ENCODE peak calls at places on chromosomes 13 and 19, in four cellular contexts. X, F, J and U are unnamed samples.

GRCh38 chr19:30799854-30800755 is 427.9 kb downstream of the ZNF536 start:
- DNase-seq in X (no peak), F (peak; percentile 75), J (peak; percentile 1), U (no peak)

GRCh38 chr19:41195675-41196497 is 2.9 kb downstream of the CYP2S1 start:
- DNase-seq in X (no peak), F (no peak), J (no peak), U (no peak)

GRCh38 chr13:106449096-106449495 is 86.4 kb downstream of the EFNB2 start:
- DNase-seq in X (no peak), F (no peak), J (no peak), U (no peak)

GRCh38 chr19:582497-583197 is 7.0 kb upstream of the HCN2 start:
- DNase-seq in X (no peak), F (no peak), J (peak; percentile 36), U (no peak)

GRCh38 chr13:36475468-36475867 is 43.2 kb downstream of the CCNA1 start:
- DNase-seq in X (no peak), F (no peak), J (no peak), U (no peak)

GRCh38 chr19:19372656-19373416 is 32.6 kb upstream of the GATAD2A start:
- DNase-seq in X (no peak), F (no peak), J (peak; percentile 45), U (no peak)

GRCh38 chr13:99124695-99125334 is 75.8 kb upstream of the UBAC2 start:
- DNase-seq in X (no peak), F (no peak), J (peak; percentile 78), U (no peak)

GRCh38 chr13:103022328-103022727 is 43.9 kb downstream of the SLC10A2 start:
- DNase-seq in X (no peak), F (no peak), J (no peak), U (no peak)

GRCh38 chr19:57063070-57063469 is 56.7 kb upstream of the USP29 start:
- DNase-seq in X (no peak), F (no peak), J (no peak), U (no peak)

GRCh38 chr19:37986048-37986750 is 79.2 kb downstream of the SIPA1L3 start:
- DNase-seq in X (no peak), F (no peak), J (no peak), U (no peak)

DNA sequence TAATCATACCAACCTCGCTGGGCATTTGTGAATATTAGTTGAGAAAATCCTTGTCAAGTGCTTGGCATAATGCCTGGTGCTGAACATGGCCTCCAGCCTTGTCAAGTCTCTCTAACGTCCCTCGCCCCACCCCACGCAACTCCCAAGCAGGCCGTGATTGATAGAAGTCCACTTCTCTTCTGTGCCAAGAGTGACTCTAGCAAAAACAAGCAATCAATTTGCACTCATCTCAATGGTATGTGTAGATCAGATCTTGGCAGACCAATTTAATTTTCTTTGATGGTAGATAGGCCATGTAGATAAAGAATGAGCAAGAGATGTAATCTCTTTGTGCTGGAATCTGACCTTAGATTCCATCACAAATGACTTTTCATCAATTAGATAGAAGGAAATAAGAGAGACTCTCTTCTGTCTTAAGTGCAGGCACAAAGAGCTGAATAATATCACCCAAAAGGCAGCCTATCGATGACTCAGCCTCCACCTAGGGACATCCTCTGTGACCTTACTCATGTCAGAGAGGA is 31.0 kb upstream of the KATNAL1 start:
- DNase-seq in X (no peak), F (no peak), J (no peak), U (no peak)
- H3K4me1 ChIP-seq in X (peaks cover 3% of the 10 kb centered on the region), F (peaks cover 18% of the 10 kb centered on the region), J (peaks cover 50% of the 10 kb centered on the region), U (peaks cover 8% of the 10 kb centered on the region)

DNA sequence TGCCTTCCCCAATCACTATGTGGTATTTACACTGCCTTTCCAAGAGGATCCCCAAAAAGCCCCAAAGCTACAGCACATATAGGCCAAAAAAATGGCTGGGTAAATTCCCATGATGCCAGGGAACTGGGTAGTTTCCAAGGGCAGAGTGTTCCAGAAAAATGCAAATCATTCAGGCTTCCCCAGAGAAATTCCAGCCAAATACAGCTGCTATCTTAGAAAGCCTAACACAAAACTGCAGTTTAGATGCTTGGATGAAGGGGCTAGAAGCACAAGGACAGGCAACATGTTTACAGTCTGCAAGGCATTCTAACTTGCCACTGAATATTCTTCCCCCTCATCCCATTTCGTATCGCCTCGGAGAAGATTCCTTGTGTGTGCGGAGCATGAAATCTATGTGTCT is 6.2 kb downstream of the FOXO1 start:
- DNase-seq in X (no peak), F (no peak), J (peak; percentile 16), U (no peak)
- H3K4me1 ChIP-seq in X (peaks cover 66% of the 10 kb centered on the region), F (peaks cover 19% of the 10 kb centered on the region), J (peaks cover 69% of the 10 kb centered on the region), U (peaks cover 60% of the 10 kb centered on the region)

GRCh38 chr19:49640113-49640898 is at the start of gene RRAS:
- DNase-seq in X (peak; percentile 98), F (peak; percentile 100), J (peak; percentile 100), U (peak; percentile 91)

GRCh38 chr19:49643466-49643865 is 1.5 kb downstream of the SCAF1 start:
- DNase-seq in X (no peak), F (no peak), J (no peak), U (no peak)

GRCh38 chr19:49639401-49640112 is 386 bp downstream of the RRAS start:
- DNase-seq in X (no peak), F (no peak), J (peak; percentile 33), U (peak; percentile 28)

GRCh38 chr19:49641688-49642487 is at the start of gene SCAF1:
- DNase-seq in X (peak; percentile 98), F (peak; percentile 100), J (peak; percentile 100), U (peak; percentile 99)

GRCh38 chr19:49642488-49643035 is 553 bp downstream of the SCAF1 start:
- DNase-seq in X (no peak), F (no peak), J (no peak), U (no peak)
- H3K4me1 ChIP-seq in X (peaks cover 51% of the 10 kb centered on the region), F (peaks cover 29% of the 10 kb centered on the region), J (peaks cover 32% of the 10 kb centered on the region), U (peaks cover 40% of the 10 kb centered on the region)

GRCh38 chr19:35444735-35445134 is 3.3 kb upstream of the FFAR2 start:
- DNase-seq in X (no peak), F (no peak), J (no peak), U (no peak)

GRCh38 chr19:35439921-35440320 is 8.1 kb upstream of the FFAR2 start:
- DNase-seq in X (no peak), F (no peak), J (no peak), U (no peak)

GRCh38 chr19:35446194-35446593 is 1.9 kb upstream of the FFAR2 start:
- DNase-seq in X (no peak), F (no peak), J (no peak), U (no peak)

GRCh38 chr19:35438527-35438926 is 9.5 kb upstream of the FFAR2 start:
- DNase-seq in X (no peak), F (peak; percentile 33), J (no peak), U (no peak)

DNA sequence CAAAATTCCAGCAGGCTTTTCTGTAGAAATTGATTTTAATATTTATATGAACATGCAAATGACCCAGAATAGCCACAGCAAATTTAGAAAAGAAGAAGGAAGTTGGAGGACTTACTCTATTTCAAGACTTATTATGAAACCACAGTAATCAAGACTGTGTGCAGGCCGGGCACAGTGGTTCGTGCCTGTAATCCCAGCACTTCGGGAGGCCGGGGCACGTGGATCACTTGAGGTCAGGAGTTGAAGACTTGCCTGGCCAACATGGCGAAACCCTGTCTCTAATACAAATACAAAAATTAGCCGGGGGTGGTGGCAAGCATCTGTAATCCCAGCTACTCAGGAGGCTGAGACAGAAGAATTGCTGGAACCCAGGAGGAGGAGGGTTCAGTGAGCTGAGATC is 6.0 kb upstream of the FFAR2 start:
- DNase-seq in X (no peak), F (no peak), J (no peak), U (no peak)
- H3K4me1 ChIP-seq in X (peaks cover 2% of the 10 kb centered on the region), F (peaks cover 2% of the 10 kb centered on the region), J (peaks cover 10% of the 10 kb centered on the region), U (peaks cover 12% of the 10 kb centered on the region)

DNA sequence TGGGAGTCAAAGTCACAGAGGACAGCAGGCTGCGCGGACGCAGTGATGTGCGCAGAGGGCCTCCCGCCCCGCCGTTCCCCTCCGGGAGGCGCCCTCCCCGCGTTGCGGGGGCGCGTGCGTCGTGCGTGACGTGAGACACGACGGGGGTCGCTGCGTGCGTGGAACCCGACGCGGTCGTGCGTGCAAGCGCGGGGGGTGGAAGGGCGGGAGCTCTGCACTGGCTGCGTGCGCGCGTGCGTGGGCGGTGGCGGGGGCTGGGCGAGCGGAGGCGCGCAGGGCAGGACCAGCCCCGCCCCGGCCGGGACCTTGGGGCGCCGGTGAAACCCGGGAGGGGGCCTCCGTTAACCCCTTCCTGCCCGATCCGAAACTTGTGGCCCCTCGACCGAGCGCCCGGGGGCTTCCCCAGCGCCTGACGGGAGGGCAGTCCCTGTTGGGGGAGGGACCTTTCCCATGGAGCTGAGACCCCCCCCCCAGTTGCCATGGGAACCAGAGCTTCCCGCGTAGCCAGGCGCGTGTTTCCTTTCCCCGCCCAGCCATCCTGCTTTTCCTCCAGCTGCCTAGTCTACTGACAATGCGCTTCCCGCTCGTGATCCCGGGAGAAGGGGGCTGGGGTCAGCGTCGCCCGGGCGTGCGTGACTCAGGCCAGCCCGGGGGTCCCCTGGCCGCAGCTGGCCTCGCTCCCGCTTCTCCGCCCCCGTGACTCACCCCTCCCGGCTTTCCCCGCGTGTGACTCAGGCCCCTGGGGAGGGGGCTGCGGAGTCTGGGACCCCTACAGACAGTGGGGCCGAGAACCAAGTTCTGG is 7.3 kb upstream of the HOOK2 start:
- DNase-seq in X (peak; percentile 89), F (peak; percentile 70), J (peak; percentile 89), U (peak; percentile 99)
- H3K4me1 ChIP-seq in X (peaks cover 66% of the 10 kb centered on the region), F (peaks cover 24% of the 10 kb centered on the region), J (peaks cover 59% of the 10 kb centered on the region), U (peaks cover 57% of the 10 kb centered on the region)

DNA sequence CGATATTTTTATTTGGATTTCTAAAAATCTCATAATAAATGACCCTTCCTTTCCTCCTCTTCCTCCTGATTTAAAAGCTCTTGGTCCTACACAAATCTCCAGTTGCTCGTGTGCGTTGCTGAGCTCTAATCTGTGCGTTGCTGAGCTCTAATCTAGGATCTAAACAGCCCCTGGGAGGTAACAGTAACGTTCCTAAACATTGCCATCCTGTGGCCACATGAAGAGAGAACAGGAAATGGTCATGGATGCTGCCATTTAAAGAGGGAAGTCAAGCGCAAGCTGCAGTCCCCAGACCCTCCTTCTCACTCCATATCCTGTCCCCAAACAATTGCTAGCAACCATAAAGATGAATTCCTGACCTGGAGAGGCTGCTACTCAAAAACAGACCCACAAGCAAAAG is 170.8 kb downstream of the NUFIP1 start:
- DNase-seq in X (no peak), F (peak; percentile 20), J (no peak), U (no peak)
- H3K4me1 ChIP-seq in X (no peaks in the 10 kb centered on the region), F (no peaks in the 10 kb centered on the region), J (peaks cover 14% of the 10 kb centered on the region), U (no peaks in the 10 kb centered on the region)

GRCh38 chr19:11377756-11378155 is 3.3 kb downstream of the SWSAP1 start:
- DNase-seq in X (no peak), F (no peak), J (peak; percentile 37), U (no peak)

GRCh38 chr19:11378319-11379189 is 4.1 kb downstream of the SWSAP1 start:
- DNase-seq in X (no peak), F (peak; percentile 77), J (peak; percentile 68), U (no peak)

GRCh38 chr19:11375143-11375948 is 880 bp downstream of the SWSAP1 start:
- DNase-seq in X (peak; percentile 48), F (peak; percentile 53), J (no peak), U (peak; percentile 86)

GRCh38 chr19:11374449-11375142 is at the start of gene SWSAP1:
- DNase-seq in X (peak; percentile 93), F (peak; percentile 99), J (peak; percentile 99), U (peak; percentile 87)

GRCh38 chr19:11377237-11377636 is 2.8 kb downstream of the SWSAP1 start:
- DNase-seq in X (no peak), F (no peak), J (peak; percentile 84), U (no peak)
- H3K4me1 ChIP-seq in X (peaks cover 45% of the 10 kb centered on the region), F (peaks cover 6% of the 10 kb centered on the region), J (peaks cover 43% of the 10 kb centered on the region), U (peaks cover 48% of the 10 kb centered on the region)

GRCh38 chr19:46350029-46350757 is 3.3 kb downstream of the PPP5C start:
- DNase-seq in X (no peak), F (no peak), J (no peak), U (no peak)
- H3K4me1 ChIP-seq in X (peaks cover 53% of the 10 kb centered on the region), F (peaks cover 13% of the 10 kb centered on the region), J (peaks cover 35% of the 10 kb centered on the region), U (peaks cover 39% of the 10 kb centered on the region)